ENCODE peak calls at places on chromosomes 3 and 15, in ten cellular contexts. One of them, this sample, is unnamed.

GRCh38 chr3:50873376-50874157 is 198.8 kb downstream of the DOCK3 start:
- DNase-seq in transverse colon: no peak
- DNase-seq in esophagus muscularis mucosa: no peak
- DNase-seq in GM23338: no peak
- DNase-seq in sigmoid colon: no peak
- DNase-seq in H1: no peak
- DNase-seq in stomach: no peak
- DNase-seq in upper lobe of left lung: no peak
- DNase-seq in HL-60: no peak
- DNase-seq in GM12878: peak; percentile 27
- DNase-seq in this sample: no peak

GRCh38 chr15:44735482-44736260 is 657 bp upstream of the TRIM69 start:
- DNase-seq in transverse colon: peak; percentile 35
- DNase-seq in esophagus muscularis mucosa: no peak
- DNase-seq in GM23338: peak; percentile 12
- DNase-seq in sigmoid colon: peak; percentile 69
- DNase-seq in H1: no peak
- DNase-seq in stomach: no peak
- DNase-seq in upper lobe of left lung: no peak
- DNase-seq in HL-60: no peak
- DNase-seq in GM12878: no peak
- DNase-seq in this sample: no peak

GRCh38 chr15:24678485-24678884 is 2.9 kb downstream of the NPAP1 start:
- DNase-seq in transverse colon: no peak
- DNase-seq in esophagus muscularis mucosa: no peak
- DNase-seq in GM23338: peak; percentile 33
- DNase-seq in sigmoid colon: no peak
- DNase-seq in H1: no peak
- DNase-seq in stomach: no peak
- DNase-seq in upper lobe of left lung: no peak
- DNase-seq in HL-60: no peak
- DNase-seq in GM12878: no peak
- DNase-seq in this sample: no peak

GRCh38 chr3:45677045-45677436 is 12.2 kb upstream of the SACM1L start:
- DNase-seq in transverse colon: peak; percentile 35
- DNase-seq in esophagus muscularis mucosa: no peak
- DNase-seq in GM23338: peak; percentile 22
- DNase-seq in sigmoid colon: peak; percentile 89
- DNase-seq in H1: no peak
- DNase-seq in stomach: no peak
- DNase-seq in upper lobe of left lung: peak; percentile 39
- DNase-seq in HL-60: peak; percentile 65
- DNase-seq in GM12878: no peak
- DNase-seq in this sample: no peak

GRCh38 chr15:40511093-40511471 is 40.3 kb downstream of the CHST14 start:
- DNase-seq in transverse colon: peak; percentile 11
- DNase-seq in esophagus muscularis mucosa: no peak
- DNase-seq in GM23338: peak; percentile 32
- DNase-seq in sigmoid colon: no peak
- DNase-seq in H1: no peak
- DNase-seq in stomach: no peak
- DNase-seq in upper lobe of left lung: no peak
- DNase-seq in HL-60: no peak
- DNase-seq in GM12878: no peak
- DNase-seq in this sample: no peak

GRCh38 chr3:148697311-148698189 is at the start of gene AGTR1:
- DNase-seq in transverse colon: peak; percentile 12
- DNase-seq in esophagus muscularis mucosa: no peak
- DNase-seq in GM23338: peak; percentile 84
- DNase-seq in sigmoid colon: peak; percentile 91
- DNase-seq in H1: peak; percentile 23
- DNase-seq in stomach: peak; percentile 28
- DNase-seq in upper lobe of left lung: peak; percentile 89
- DNase-seq in HL-60: no peak
- DNase-seq in GM12878: no peak
- DNase-seq in this sample: no peak

GRCh38 chr15:56772868-56773639 is 39.7 kb upstream of the ZNF280D start:
- DNase-seq in transverse colon: no peak
- DNase-seq in esophagus muscularis mucosa: no peak
- DNase-seq in GM23338: peak; percentile 61
- DNase-seq in sigmoid colon: no peak
- DNase-seq in H1: no peak
- DNase-seq in stomach: no peak
- DNase-seq in upper lobe of left lung: no peak
- DNase-seq in HL-60: no peak
- DNase-seq in GM12878: no peak
- DNase-seq in this sample: no peak

GRCh38 chr3:118968640-118969039 is 66.0 kb downstream of the IGSF11 start:
- DNase-seq in transverse colon: no peak
- DNase-seq in esophagus muscularis mucosa: no peak
- DNase-seq in GM23338: no peak
- DNase-seq in sigmoid colon: no peak
- DNase-seq in H1: no peak
- DNase-seq in stomach: no peak
- DNase-seq in upper lobe of left lung: no peak
- DNase-seq in HL-60: no peak
- DNase-seq in GM12878: no peak
- DNase-seq in this sample: no peak

DNA sequence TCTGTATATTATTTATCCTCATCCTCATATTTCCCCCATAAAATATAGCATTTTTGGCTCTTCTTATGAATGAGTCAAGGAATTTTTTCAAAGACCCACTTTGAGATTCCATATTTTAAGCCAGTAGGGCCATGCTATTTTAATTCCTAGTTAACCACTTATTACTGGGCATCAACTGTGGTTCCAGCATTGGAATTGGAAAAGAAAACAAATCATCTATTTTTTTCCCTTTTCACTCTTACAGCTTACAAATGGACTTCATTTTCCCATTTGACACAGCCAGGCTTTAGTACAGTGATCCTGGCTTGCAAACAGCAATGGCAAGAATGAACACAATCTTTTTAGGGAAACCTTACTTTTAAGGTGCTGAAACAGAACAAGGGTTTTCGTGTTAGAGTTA is 19.4 kb upstream of the PLCL2 start:
- DNase-seq in transverse colon: no peak
- DNase-seq in esophagus muscularis mucosa: no peak
- DNase-seq in GM23338: no peak
- DNase-seq in sigmoid colon: no peak
- DNase-seq in H1: no peak
- DNase-seq in stomach: no peak
- DNase-seq in upper lobe of left lung: no peak
- DNase-seq in HL-60: no peak
- DNase-seq in GM12878: no peak
- DNase-seq in this sample: no peak
- TF ChIP-seq POLR2AphosphoS5 in transverse colon: no peak
- TF ChIP-seq POLR2AphosphoS5 in esophagus muscularis mucosa: no peak
- TF ChIP-seq POLR2AphosphoS5 in GM23338: no peak
- TF ChIP-seq POLR2AphosphoS5 in sigmoid colon: no peak
- TF ChIP-seq POLR2AphosphoS5 in H1: no peak
- TF ChIP-seq POLR2AphosphoS5 in stomach: no peak
- TF ChIP-seq POLR2AphosphoS5 in upper lobe of left lung: no peak
- TF ChIP-seq POLR2AphosphoS5 in HL-60: no peak
- TF ChIP-seq POLR2AphosphoS5 in GM12878: no peak
- TF ChIP-seq POLR2AphosphoS5 in this sample: no peak

GRCh38 chr15:66646308-66646707 is 55.7 kb upstream of the SMAD6 start:
- DNase-seq in transverse colon: no peak
- DNase-seq in esophagus muscularis mucosa: no peak
- DNase-seq in GM23338: no peak
- DNase-seq in sigmoid colon: no peak
- DNase-seq in H1: no peak
- DNase-seq in stomach: no peak
- DNase-seq in upper lobe of left lung: no peak
- DNase-seq in HL-60: no peak
- DNase-seq in GM12878: no peak
- DNase-seq in this sample: no peak

GRCh38 chr15:66644815-66645345 is 57.2 kb upstream of the SMAD6 start:
- DNase-seq in transverse colon: no peak
- DNase-seq in esophagus muscularis mucosa: no peak
- DNase-seq in GM23338: no peak
- DNase-seq in sigmoid colon: no peak
- DNase-seq in H1: no peak
- DNase-seq in stomach: no peak
- DNase-seq in upper lobe of left lung: no peak
- DNase-seq in HL-60: no peak
- DNase-seq in GM12878: no peak
- DNase-seq in this sample: no peak

GRCh38 chr15:66644000-66644787 is 57.8 kb upstream of the SMAD6 start:
- DNase-seq in transverse colon: no peak
- DNase-seq in esophagus muscularis mucosa: no peak
- DNase-seq in GM23338: no peak
- DNase-seq in sigmoid colon: no peak
- DNase-seq in H1: no peak
- DNase-seq in stomach: no peak
- DNase-seq in upper lobe of left lung: no peak
- DNase-seq in HL-60: no peak
- DNase-seq in GM12878: no peak
- DNase-seq in this sample: no peak

GRCh38 chr15:66641485-66642313 is 60.3 kb upstream of the SMAD6 start:
- DNase-seq in transverse colon: no peak
- DNase-seq in esophagus muscularis mucosa: no peak
- DNase-seq in GM23338: no peak
- DNase-seq in sigmoid colon: no peak
- DNase-seq in H1: no peak
- DNase-seq in stomach: no peak
- DNase-seq in upper lobe of left lung: no peak
- DNase-seq in HL-60: no peak
- DNase-seq in GM12878: no peak
- DNase-seq in this sample: no peak

GRCh38 chr15:66642514-66642913 is 59.5 kb upstream of the SMAD6 start:
- DNase-seq in transverse colon: no peak
- DNase-seq in esophagus muscularis mucosa: no peak
- DNase-seq in GM23338: no peak
- DNase-seq in sigmoid colon: no peak
- DNase-seq in H1: no peak
- DNase-seq in stomach: no peak
- DNase-seq in upper lobe of left lung: no peak
- DNase-seq in HL-60: no peak
- DNase-seq in GM12878: no peak
- DNase-seq in this sample: no peak
- H3K27ac ChIP-seq in transverse colon: no peak overlapping the region
- H3K27ac ChIP-seq in esophagus muscularis mucosa: no peak overlapping the region
- H3K27ac ChIP-seq in GM23338: no peak overlapping the region
- H3K27ac ChIP-seq in sigmoid colon: no peak overlapping the region
- H3K27ac ChIP-seq in H1: no peak overlapping the region
- H3K27ac ChIP-seq in stomach: no peak overlapping the region
- H3K27ac ChIP-seq in upper lobe of left lung: peak overlapping the region; percentile 76
- H3K27ac ChIP-seq in HL-60: no peak overlapping the region
- H3K27ac ChIP-seq in GM12878: no peak overlapping the region
- H3K27ac ChIP-seq in this sample: no peak overlapping the region

GRCh38 chr15:101266787-101267186 is 10.5 kb downstream of the SELENOS start:
- DNase-seq in transverse colon: no peak
- DNase-seq in esophagus muscularis mucosa: no peak
- DNase-seq in GM23338: no peak
- DNase-seq in sigmoid colon: no peak
- DNase-seq in H1: no peak
- DNase-seq in stomach: no peak
- DNase-seq in upper lobe of left lung: no peak
- DNase-seq in HL-60: no peak
- DNase-seq in GM12878: no peak
- DNase-seq in this sample: no peak

GRCh38 chr15:101266034-101266433 is 11.3 kb downstream of the SELENOS start:
- DNase-seq in transverse colon: no peak
- DNase-seq in esophagus muscularis mucosa: no peak
- DNase-seq in GM23338: no peak
- DNase-seq in sigmoid colon: no peak
- DNase-seq in H1: no peak
- DNase-seq in stomach: no peak
- DNase-seq in upper lobe of left lung: no peak
- DNase-seq in HL-60: no peak
- DNase-seq in GM12878: no peak
- DNase-seq in this sample: no peak

GRCh38 chr15:101269479-101270223 is 7.6 kb downstream of the SELENOS start:
- DNase-seq in transverse colon: no peak
- DNase-seq in esophagus muscularis mucosa: no peak
- DNase-seq in GM23338: peak; percentile 69
- DNase-seq in sigmoid colon: no peak
- DNase-seq in H1: no peak
- DNase-seq in stomach: no peak
- DNase-seq in upper lobe of left lung: no peak
- DNase-seq in HL-60: no peak
- DNase-seq in GM12878: no peak
- DNase-seq in this sample: no peak

GRCh38 chr15:101264911-101265641 is 12.2 kb downstream of the SELENOS start:
- DNase-seq in transverse colon: peak; percentile 35
- DNase-seq in esophagus muscularis mucosa: no peak
- DNase-seq in GM23338: no peak
- DNase-seq in sigmoid colon: no peak
- DNase-seq in H1: no peak
- DNase-seq in stomach: no peak
- DNase-seq in upper lobe of left lung: no peak
- DNase-seq in HL-60: no peak
- DNase-seq in GM12878: peak; percentile 88
- DNase-seq in this sample: no peak

GRCh38 chr15:101267320-101268104 is 9.8 kb downstream of the SELENOS start:
- DNase-seq in transverse colon: no peak
- DNase-seq in esophagus muscularis mucosa: no peak
- DNase-seq in GM23338: peak; percentile 63
- DNase-seq in sigmoid colon: no peak
- DNase-seq in H1: no peak
- DNase-seq in stomach: no peak
- DNase-seq in upper lobe of left lung: peak; percentile 83
- DNase-seq in HL-60: no peak
- DNase-seq in GM12878: no peak
- DNase-seq in this sample: no peak
- TF ChIP-seq CTCF in transverse colon: no peak
- TF ChIP-seq CTCF in esophagus muscularis mucosa: no peak
- TF ChIP-seq CTCF in GM23338: no peak
- TF ChIP-seq CTCF in sigmoid colon: no peak
- TF ChIP-seq CTCF in H1: no peak
- TF ChIP-seq CTCF in stomach: no peak
- TF ChIP-seq CTCF in upper lobe of left lung: no peak
- TF ChIP-seq CTCF in HL-60: no peak
- TF ChIP-seq CTCF in GM12878: no peak
- TF ChIP-seq CTCF in this sample: no peak

DNA sequence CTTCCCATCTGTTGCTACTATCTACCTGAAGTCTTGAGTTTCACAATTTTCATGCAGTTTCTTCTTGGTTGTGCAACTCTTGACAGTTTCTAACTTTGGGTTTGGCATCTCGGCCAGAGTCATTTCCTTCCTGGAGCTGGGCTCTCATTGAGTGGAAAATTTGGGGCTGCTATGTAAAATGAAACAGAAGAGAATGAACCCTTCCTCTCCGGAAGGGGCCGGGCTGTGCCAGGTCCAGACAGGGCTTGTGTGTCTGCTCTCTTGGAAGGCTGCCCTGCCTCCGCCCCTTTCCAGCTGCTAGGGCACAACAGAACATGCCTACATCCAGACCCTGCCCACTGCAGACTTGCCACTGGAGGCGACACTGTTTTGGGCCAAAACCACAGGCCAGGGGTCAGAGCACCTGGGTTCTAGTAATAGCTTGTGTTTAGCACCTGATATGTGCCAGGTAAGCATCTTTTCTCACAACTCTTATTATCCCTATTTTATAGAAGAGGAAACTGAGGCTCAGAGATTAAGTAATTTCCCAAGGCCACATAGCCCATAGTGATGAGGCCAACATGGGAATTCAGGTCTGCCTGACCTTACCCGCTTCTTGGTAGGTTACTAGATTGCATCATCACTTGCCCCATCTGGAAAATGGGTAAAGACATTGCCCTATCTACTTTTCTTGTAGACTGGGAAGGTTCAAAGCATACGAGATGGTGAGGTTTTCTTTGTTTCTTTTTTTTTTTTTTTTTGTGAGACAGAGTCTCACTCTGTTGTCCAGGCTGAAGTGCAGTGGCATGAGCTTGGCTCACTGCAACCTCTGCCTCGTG is 25.0 kb downstream of the IRAK2 start:
- DNase-seq in transverse colon: peak; percentile 78
- DNase-seq in esophagus muscularis mucosa: peak; percentile 97
- DNase-seq in GM23338: no peak
- DNase-seq in sigmoid colon: peak; percentile 95
- DNase-seq in H1: no peak
- DNase-seq in stomach: peak; percentile 89
- DNase-seq in upper lobe of left lung: no peak
- DNase-seq in HL-60: peak; percentile 78
- DNase-seq in GM12878: peak; percentile 39
- DNase-seq in this sample: peak; percentile 95
- TF ChIP-seq POLR2AphosphoS5 in transverse colon: no peak
- TF ChIP-seq POLR2AphosphoS5 in esophagus muscularis mucosa: peak; percentile 49
- TF ChIP-seq POLR2AphosphoS5 in GM23338: no peak
- TF ChIP-seq POLR2AphosphoS5 in sigmoid colon: peak; percentile 30
- TF ChIP-seq POLR2AphosphoS5 in H1: no peak
- TF ChIP-seq POLR2AphosphoS5 in stomach: peak; percentile 29
- TF ChIP-seq POLR2AphosphoS5 in upper lobe of left lung: peak; percentile 75
- TF ChIP-seq POLR2AphosphoS5 in HL-60: peak; percentile 56
- TF ChIP-seq POLR2AphosphoS5 in GM12878: no peak
- TF ChIP-seq POLR2AphosphoS5 in this sample: peak; percentile 87